ENCODE peak calls at places on chromosomes 6 and 20, in six cellular contexts. T, R, C, F, I and Y are unnamed samples.

GRCh38 chr6:119076173-119076965 is 2.1 kb downstream of the FAM184A start:
- DNase-seq in R (no peak), C (no peak), I (no peak), F (no peak), T (no peak), Y (no peak)

GRCh38 chr6:142294681-142295080 is 7.1 kb upstream of the ADGRG6 start:
- DNase-seq in R (no peak), I (no peak), C (no peak), T (no peak), F (no peak), Y (no peak)

GRCh38 chr6:91268941-91269340 is 682.1 kb upstream of the MAP3K7 start:
- DNase-seq in T (no peak), C (no peak), I (no peak), R (no peak), F (no peak), Y (no peak)

GRCh38 chr6:63516186-63516944 is 55.9 kb upstream of the LOC128125822 start:
- DNase-seq in T (no peak), I (no peak), R (no peak), C (peak), F (no peak), Y (no peak)

GRCh38 chr6:41805830-41806774 is 18.6 kb downstream of the TOMM6 start:
- DNase-seq in C (no peak), R (no peak), F (no peak), T (no peak), I (peak), Y (no peak)

GRCh38 chr6:167046861-167047495 is 47.8 kb downstream of the CEP43 start:
- DNase-seq in I (no peak), R (no peak), C (no peak), F (no peak), T (no peak), Y (no peak)

GRCh38 chr20:12265662-12266061 is 348.0 kb downstream of the BTBD3 start:
- DNase-seq in C (no peak), I (no peak), T (no peak), R (no peak), F (no peak), Y (no peak)

GRCh38 chr6:110476046-110476849 is at the start of gene SLC22A16:
- DNase-seq in R (no peak), I (no peak), F (no peak), T (no peak), C (no peak), Y (no peak)

GRCh38 chr6:19578489-19578888 is 258.7 kb upstream of the ID4 start:
- DNase-seq in C (no peak), R (no peak), F (no peak), I (no peak), T (no peak), Y (no peak)

GRCh38 chr20:3712279-3712873 is at the start of gene SIGLEC1:
- DNase-seq in T (no peak), F (peak), R (peak), C (no peak), I (peak), Y (no peak)

GRCh38 chr6:39224523-39225182 is 4.6 kb downstream of the KCNK5 start:
- DNase-seq in I (no peak), R (no peak), C (no peak), F (peak), T (no peak), Y (no peak)

GRCh38 chr6:39223535-39223934 is 5.7 kb downstream of the KCNK5 start:
- DNase-seq in I (no peak), T (no peak), R (no peak), C (no peak), F (no peak), Y (no peak)

GRCh38 chr6:39224058-39224457 is 5.2 kb downstream of the KCNK5 start:
- DNase-seq in T (no peak), R (no peak), F (no peak), C (no peak), I (no peak), Y (no peak)

GRCh38 chr6:39221115-39221514 is 8.2 kb downstream of the KCNK5 start:
- DNase-seq in I (no peak), F (no peak), T (no peak), C (no peak), R (no peak), Y (no peak)

DNA sequence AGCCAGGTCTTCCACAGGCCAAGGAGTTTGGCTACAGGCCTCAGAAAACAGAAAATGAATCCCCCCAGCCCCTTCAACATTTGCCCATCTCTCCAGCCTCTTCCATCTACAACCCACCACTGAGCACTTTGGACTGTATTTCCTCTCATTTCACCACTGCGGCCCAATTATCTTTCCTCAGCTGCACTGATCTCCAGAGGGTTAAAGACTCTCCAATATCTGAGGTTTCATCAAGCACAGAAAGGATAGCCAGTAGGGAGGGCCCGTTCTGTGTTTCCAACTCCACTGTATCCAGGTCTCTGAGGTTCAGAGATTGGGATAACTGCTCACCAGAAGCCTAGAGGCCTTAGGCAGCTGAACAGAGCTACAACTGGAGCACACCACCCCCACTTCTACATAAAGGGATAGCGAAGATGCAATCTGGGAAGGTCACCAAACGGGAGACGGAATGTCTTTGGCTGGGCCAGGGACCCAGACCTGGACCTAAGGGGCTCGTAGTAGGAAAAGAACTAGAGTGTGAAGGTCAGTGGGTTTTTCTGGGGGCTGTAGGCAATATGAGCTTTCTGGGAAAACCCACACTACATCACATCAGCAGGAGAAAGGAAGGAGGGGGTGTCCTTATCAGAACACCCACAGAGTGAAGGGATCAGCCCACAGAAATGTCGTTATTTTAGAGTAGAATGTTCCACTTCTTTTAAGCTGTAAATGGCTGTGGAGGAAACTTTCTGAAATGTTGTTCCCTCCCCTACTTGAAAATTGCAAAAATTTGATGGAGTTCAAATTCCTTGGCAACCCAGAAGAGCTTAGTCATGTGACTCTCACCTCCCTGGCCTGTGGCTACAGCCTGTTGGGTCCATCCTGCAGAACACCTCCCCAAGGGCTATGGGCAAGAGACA is 7.3 kb downstream of the KCNK5 start:
- DNase-seq in C (no peak), F (no peak), T (no peak), I (no peak), R (no peak), Y (no peak)
- TF ChIP-seq POLR2A in C (no peak), F (no peak), T (no peak), I (no peak), R (no peak), Y (no peak)

DNA sequence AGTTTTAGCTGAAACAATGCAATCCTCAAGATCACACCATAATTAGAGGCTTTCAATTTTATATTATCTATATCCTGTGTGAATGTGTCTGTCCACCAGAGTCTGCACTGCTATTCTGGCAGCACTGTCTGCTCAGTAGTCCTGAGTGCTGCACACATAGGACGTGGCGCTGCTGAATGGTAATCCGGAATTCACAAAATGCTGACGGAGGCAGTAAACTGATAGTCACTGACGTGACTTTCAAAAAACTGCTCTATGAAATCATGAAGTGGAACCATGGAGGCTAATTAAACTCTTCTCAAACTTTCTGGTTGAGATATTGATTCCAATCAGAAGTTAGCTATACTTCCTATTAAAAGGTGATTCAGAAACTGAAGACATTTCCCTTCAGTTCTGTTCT is 190.8 kb upstream of the NOX3 start:
- DNase-seq in F (no peak), I (no peak), R (no peak), C (no peak), T (peak), Y (no peak)
- H3K27ac ChIP-seq in F (no peak), I (no peak), R (no peak), C (no peak), T (no peak), Y (no peak)

GRCh38 chr20:38297916-38298674 is 5.9 kb upstream of the BPI start:
- DNase-seq in T (no peak), F (no peak), R (no peak), C (no peak), I (no peak), Y (no peak)

GRCh38 chr20:38296433-38296832 is 7.5 kb upstream of the BPI start:
- DNase-seq in F (no peak), T (no peak), R (no peak), C (no peak), I (no peak), Y (no peak)

GRCh38 chr20:38300433-38300832 is 3.5 kb upstream of the BPI start:
- DNase-seq in F (no peak), T (no peak), R (no peak), I (no peak), C (no peak), Y (no peak)

GRCh38 chr20:38299963-38300362 is 4.0 kb upstream of the BPI start:
- DNase-seq in R (no peak), C (no peak), T (no peak), F (no peak), I (no peak), Y (no peak)

DNA sequence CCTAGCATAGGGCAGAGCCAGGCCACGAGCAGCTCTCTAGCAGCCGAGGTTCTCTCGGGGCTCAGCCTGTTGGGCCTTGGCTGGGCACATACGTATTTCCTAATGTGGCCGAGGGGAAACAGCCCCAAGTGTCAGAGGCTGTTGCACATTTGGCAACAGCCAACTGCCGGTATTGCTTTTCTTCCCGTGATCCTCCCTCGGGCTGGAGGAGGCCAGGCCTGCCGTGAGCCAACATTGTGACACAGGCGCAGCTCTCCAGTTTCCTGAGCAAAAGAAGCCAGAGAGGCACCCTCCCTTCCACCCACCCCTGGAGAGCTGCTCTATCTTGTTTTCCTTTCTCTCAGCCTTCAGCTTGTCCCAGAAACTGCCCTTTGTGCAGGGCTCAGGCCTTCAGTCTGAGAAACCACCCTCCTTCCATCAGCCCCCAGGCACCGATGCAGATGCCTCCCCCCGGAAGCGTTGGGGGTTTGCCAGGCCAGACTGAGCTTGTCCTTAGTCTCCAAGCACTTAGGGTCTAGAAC is 5.1 kb upstream of the BPI start:
- DNase-seq in C (no peak), F (peak), I (peak), R (peak), T (peak), Y (peak)
- TF ChIP-seq POLR2A in C (no peak), F (no peak), I (no peak), R (no peak), T (no peak), Y (no peak)

GRCh38 chr20:36605309-36606170 is at the start of gene RAB5IF:
- DNase-seq in C (peak), F (peak), I (peak), T (peak), R (peak), Y (peak)
- H3K27ac ChIP-seq in C (peak), F (peak), I (peak), T (peak), R (peak), Y (peak)

GRCh38 chr20:36744764-36745191 is 1.1 kb downstream of the NDRG3 start:
- DNase-seq in F (no peak), T (peak), I (peak), C (no peak), R (peak), Y (no peak)

GRCh38 chr20:36744243-36744642 is 1.6 kb downstream of the NDRG3 start:
- DNase-seq in R (no peak), F (no peak), I (no peak), T (no peak), C (no peak), Y (no peak)

GRCh38 chr20:36742558-36742957 is 3.3 kb downstream of the NDRG3 start:
- DNase-seq in C (no peak), I (no peak), T (no peak), F (no peak), R (no peak), Y (no peak)

GRCh38 chr20:36745234-36745926 is 510 bp downstream of the NDRG3 start:
- DNase-seq in R (peak), T (no peak), C (peak), F (peak), I (peak), Y (no peak)

GRCh38 chr20:36745927-36746659 is at the start of gene NDRG3:
- DNase-seq in F (peak), C (peak), I (peak), R (peak), T (peak), Y (peak)
- TF ChIP-seq POLR2A in F (no peak), C (peak), I (no peak), R (no peak), T (no peak), Y (no peak)